ENCODE peak calls at places on chromosomes 6 and 20, in ten cellular contexts. One of them, this sample, is unnamed.

GRCh38 chr6:142416179-142416578 is 114.4 kb downstream of the ADGRG6 start:
- DNase-seq in Peyer's patch: no peak
- DNase-seq in stomach: no peak
- DNase-seq in body of pancreas: no peak
- DNase-seq in sigmoid colon: no peak
- DNase-seq in transverse colon: no peak
- DNase-seq in IMR-90: peak
- DNase-seq in GM12892: no peak
- DNase-seq in ovary: no peak
- DNase-seq in esophagus squamous epithelium: no peak
- DNase-seq in this sample: no peak

GRCh38 chr6:11947569-11947968 is 64.5 kb upstream of the HIVEP1 start:
- DNase-seq in stomach: no peak
- DNase-seq in esophagus squamous epithelium: no peak
- DNase-seq in sigmoid colon: no peak
- DNase-seq in ovary: no peak
- DNase-seq in transverse colon: no peak
- DNase-seq in GM12892: no peak
- DNase-seq in Peyer's patch: no peak
- DNase-seq in body of pancreas: no peak
- DNase-seq in IMR-90: no peak
- DNase-seq in this sample: no peak

GRCh38 chr6:44054635-44055559 is 72.4 kb downstream of the MRPL14 start:
- DNase-seq in sigmoid colon: no peak
- DNase-seq in ovary: no peak
- DNase-seq in body of pancreas: no peak
- DNase-seq in Peyer's patch: no peak
- DNase-seq in IMR-90: peak
- DNase-seq in transverse colon: no peak
- DNase-seq in esophagus squamous epithelium: no peak
- DNase-seq in stomach: no peak
- DNase-seq in GM12892: no peak
- DNase-seq in this sample: no peak

GRCh38 chr6:42454428-42454791 is 2.7 kb upstream of the TRERF1 start:
- DNase-seq in esophagus squamous epithelium: no peak
- DNase-seq in IMR-90: no peak
- DNase-seq in ovary: no peak
- DNase-seq in body of pancreas: peak
- DNase-seq in Peyer's patch: no peak
- DNase-seq in sigmoid colon: no peak
- DNase-seq in stomach: peak
- DNase-seq in transverse colon: peak
- DNase-seq in GM12892: no peak
- DNase-seq in this sample: peak

GRCh38 chr6:47633141-47633540 is 65.2 kb upstream of the ADGRF4 start:
- DNase-seq in body of pancreas: no peak
- DNase-seq in Peyer's patch: no peak
- DNase-seq in stomach: no peak
- DNase-seq in transverse colon: no peak
- DNase-seq in GM12892: no peak
- DNase-seq in esophagus squamous epithelium: no peak
- DNase-seq in sigmoid colon: no peak
- DNase-seq in ovary: no peak
- DNase-seq in IMR-90: no peak
- DNase-seq in this sample: no peak

GRCh38 chr6:152301806-152302568 is 335.2 kb downstream of the SYNE1 start:
- DNase-seq in GM12892: peak
- DNase-seq in transverse colon: peak
- DNase-seq in body of pancreas: peak
- DNase-seq in stomach: peak
- DNase-seq in IMR-90: peak
- DNase-seq in Peyer's patch: peak
- DNase-seq in esophagus squamous epithelium: peak
- DNase-seq in ovary: peak
- DNase-seq in sigmoid colon: peak
- DNase-seq in this sample: peak

GRCh38 chr20:1900321-1900791 is 5.1 kb downstream of the SIRPA start:
- DNase-seq in transverse colon: peak
- DNase-seq in stomach: peak
- DNase-seq in Peyer's patch: peak
- DNase-seq in esophagus squamous epithelium: no peak
- DNase-seq in ovary: peak
- DNase-seq in body of pancreas: peak
- DNase-seq in IMR-90: peak
- DNase-seq in GM12892: no peak
- DNase-seq in sigmoid colon: peak
- DNase-seq in this sample: peak

GRCh38 chr20:3753098-3753497 is 14.5 kb downstream of the ADISSP start:
- DNase-seq in stomach: peak
- DNase-seq in body of pancreas: peak
- DNase-seq in sigmoid colon: peak
- DNase-seq in esophagus squamous epithelium: no peak
- DNase-seq in transverse colon: peak
- DNase-seq in GM12892: peak
- DNase-seq in IMR-90: peak
- DNase-seq in ovary: peak
- DNase-seq in Peyer's patch: peak
- DNase-seq in this sample: peak

GRCh38 chr6:157206359-157206815 is 116.9 kb downstream of the TMEM242 start:
- DNase-seq in transverse colon: no peak
- DNase-seq in esophagus squamous epithelium: no peak
- DNase-seq in ovary: no peak
- DNase-seq in stomach: no peak
- DNase-seq in IMR-90: no peak
- DNase-seq in sigmoid colon: no peak
- DNase-seq in Peyer's patch: no peak
- DNase-seq in body of pancreas: no peak
- DNase-seq in GM12892: no peak
- DNase-seq in this sample: no peak

GRCh38 chr6:2945069-2945452 is 26.3 kb downstream of the SERPINB6 start:
- DNase-seq in body of pancreas: no peak
- DNase-seq in Peyer's patch: peak
- DNase-seq in GM12892: no peak
- DNase-seq in esophagus squamous epithelium: no peak
- DNase-seq in IMR-90: no peak
- DNase-seq in sigmoid colon: no peak
- DNase-seq in transverse colon: no peak
- DNase-seq in ovary: no peak
- DNase-seq in stomach: no peak
- DNase-seq in this sample: no peak

GRCh38 chr6:119676230-119676629 is 326.7 kb upstream of the MAN1A1 start:
- DNase-seq in esophagus squamous epithelium: no peak
- DNase-seq in transverse colon: no peak
- DNase-seq in body of pancreas: no peak
- DNase-seq in IMR-90: no peak
- DNase-seq in Peyer's patch: no peak
- DNase-seq in GM12892: no peak
- DNase-seq in ovary: no peak
- DNase-seq in sigmoid colon: no peak
- DNase-seq in stomach: no peak
- DNase-seq in this sample: no peak

GRCh38 chr20:665276-665675 is 10.3 kb downstream of the SCRT2 start:
- DNase-seq in IMR-90: no peak
- DNase-seq in ovary: no peak
- DNase-seq in Peyer's patch: no peak
- DNase-seq in stomach: no peak
- DNase-seq in transverse colon: no peak
- DNase-seq in GM12892: no peak
- DNase-seq in esophagus squamous epithelium: no peak
- DNase-seq in sigmoid colon: no peak
- DNase-seq in body of pancreas: no peak
- DNase-seq in this sample: no peak

DNA sequence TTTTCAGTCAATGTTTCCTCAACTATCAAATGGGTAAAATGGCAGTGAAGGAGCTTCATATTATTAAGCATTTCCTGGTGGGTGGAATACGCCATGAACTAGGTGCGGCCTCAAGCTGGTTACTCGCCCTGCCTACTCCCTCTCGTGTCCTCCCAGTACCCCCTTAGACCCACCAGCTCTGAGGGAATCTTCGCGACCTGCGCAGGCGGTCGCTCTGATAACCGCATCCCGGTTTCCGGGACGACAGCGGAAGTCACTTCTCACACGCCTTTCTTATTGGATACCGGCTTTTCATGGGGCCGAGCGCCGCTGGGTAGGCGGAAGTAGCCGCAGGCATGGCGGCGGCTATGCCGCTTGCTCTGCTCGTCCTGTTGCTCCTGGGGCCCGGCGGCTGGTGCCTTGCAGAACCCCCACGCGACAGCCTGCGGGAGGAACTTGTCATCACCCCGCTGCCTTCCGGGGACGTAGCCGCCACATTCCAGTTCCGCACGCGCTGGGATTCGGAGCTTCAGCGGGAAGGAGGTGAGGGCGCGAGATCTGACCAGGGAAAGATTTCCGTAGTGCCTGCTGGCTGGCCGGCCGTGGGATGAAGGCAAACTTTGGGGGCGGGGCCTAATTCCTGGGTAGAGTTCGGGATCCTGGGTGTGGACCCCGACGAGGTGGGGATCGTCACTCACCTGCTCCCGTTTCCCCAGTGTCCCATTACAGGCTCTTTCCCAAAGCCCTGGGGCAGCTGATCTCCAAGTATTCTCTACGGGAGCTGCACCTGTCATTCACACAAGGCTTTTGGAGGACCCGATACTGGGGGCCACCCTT is at the start of gene PIGT:
- DNase-seq in IMR-90: peak
- DNase-seq in Peyer's patch: peak
- DNase-seq in stomach: peak
- DNase-seq in sigmoid colon: peak
- DNase-seq in ovary: peak
- DNase-seq in esophagus squamous epithelium: peak
- DNase-seq in transverse colon: peak
- DNase-seq in GM12892: peak
- DNase-seq in body of pancreas: peak
- DNase-seq in this sample: peak
- TF ChIP-seq POLR2A in IMR-90: peak
- TF ChIP-seq POLR2A in Peyer's patch: peak
- TF ChIP-seq POLR2A in stomach: no peak
- TF ChIP-seq POLR2A in sigmoid colon: peak
- TF ChIP-seq POLR2A in ovary: peak
- TF ChIP-seq POLR2A in esophagus squamous epithelium: peak
- TF ChIP-seq POLR2A in transverse colon: peak
- TF ChIP-seq POLR2A in GM12892: peak
- TF ChIP-seq POLR2A in body of pancreas: peak
- TF ChIP-seq POLR2A in this sample: peak

DNA sequence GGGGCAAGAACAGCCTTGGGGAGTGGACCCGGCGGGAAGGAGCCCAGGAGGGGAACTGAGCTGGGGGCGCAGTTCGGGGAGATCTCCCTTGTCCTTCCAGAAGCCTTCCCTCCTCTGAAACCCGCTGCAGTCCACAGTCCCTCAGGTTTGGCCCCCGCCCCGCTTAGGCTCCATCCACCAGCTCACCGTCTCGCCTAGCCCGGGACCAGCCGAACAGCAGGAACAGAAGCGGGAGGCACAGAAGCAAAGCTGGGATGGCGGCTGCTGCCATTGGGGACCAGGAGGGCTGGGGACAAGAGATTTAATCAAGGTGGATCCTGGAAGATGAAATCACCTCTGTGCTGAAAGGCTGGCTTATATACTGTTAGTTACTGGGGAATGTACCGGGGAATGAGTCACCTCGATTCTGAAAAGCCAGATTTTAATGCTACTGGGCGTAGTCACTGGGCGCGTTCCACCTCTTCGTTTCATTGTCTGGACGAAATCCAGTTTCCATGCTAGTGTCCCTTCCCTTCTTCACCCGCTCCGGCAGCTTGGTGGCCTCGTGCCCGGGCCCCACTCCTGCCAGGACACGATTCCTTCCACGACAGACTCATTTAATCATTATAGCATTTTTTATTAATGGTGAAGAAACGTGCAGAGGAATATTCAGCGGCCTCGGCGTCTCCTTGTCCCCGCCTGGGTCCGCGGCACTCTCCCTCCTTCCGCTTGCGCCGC is at the start of gene RAET1L:
- DNase-seq in sigmoid colon: no peak
- DNase-seq in IMR-90: peak
- DNase-seq in esophagus squamous epithelium: no peak
- DNase-seq in transverse colon: peak
- DNase-seq in ovary: no peak
- DNase-seq in body of pancreas: peak
- DNase-seq in GM12892: no peak
- DNase-seq in Peyer's patch: no peak
- DNase-seq in stomach: peak
- DNase-seq in this sample: no peak
- TF ChIP-seq POLR2A in sigmoid colon: no peak
- TF ChIP-seq POLR2A in IMR-90: no peak
- TF ChIP-seq POLR2A in esophagus squamous epithelium: peak
- TF ChIP-seq POLR2A in transverse colon: no peak
- TF ChIP-seq POLR2A in ovary: no peak
- TF ChIP-seq POLR2A in body of pancreas: no peak
- TF ChIP-seq POLR2A in GM12892: no peak
- TF ChIP-seq POLR2A in Peyer's patch: no peak
- TF ChIP-seq POLR2A in stomach: no peak
- TF ChIP-seq POLR2A in this sample: no peak

DNA sequence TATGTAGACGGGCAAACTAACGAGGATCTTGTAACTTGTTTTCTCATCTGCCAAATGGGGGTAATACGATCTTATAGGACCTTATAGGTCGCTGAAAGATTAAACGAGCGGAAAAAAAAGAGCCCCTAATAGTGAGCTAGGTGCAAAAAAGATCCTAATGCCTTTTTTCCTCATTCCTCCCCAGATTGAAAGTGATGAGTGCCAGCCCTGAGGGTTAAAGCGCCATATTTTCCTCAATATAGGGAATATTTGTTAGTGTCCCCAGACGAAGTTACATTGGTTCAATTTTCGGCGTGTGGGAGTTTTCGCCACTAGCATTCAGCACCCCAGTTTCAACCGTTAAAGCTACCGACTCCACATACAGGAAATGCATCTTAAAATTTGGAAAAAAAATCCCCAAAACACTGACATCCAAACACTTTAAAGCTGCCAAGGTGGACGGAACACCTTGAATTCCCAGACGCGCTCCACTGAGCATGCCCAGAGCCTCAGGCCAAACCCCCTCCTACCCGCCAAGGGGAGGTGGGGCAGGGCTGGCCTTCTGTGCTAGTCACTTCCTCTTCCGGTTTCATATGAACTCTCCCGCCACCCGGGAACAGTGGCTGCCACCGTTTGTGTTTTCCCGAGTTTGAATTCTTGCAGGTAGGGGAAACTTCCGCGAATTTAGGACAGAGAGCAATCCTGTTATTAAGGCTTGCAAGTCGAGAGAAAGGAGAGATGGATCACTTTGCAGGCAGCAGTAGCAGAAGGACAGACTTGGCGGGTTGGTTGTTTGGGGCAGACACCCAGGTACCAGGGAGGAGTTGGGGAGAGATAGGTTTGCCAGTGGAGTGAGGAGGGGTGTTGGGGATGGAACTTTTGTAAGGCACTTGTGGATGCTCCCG is at the start of gene PRIM2:
- DNase-seq in IMR-90: peak
- DNase-seq in transverse colon: peak
- DNase-seq in GM12892: peak
- DNase-seq in esophagus squamous epithelium: peak
- DNase-seq in stomach: peak
- DNase-seq in Peyer's patch: peak
- DNase-seq in body of pancreas: peak
- DNase-seq in sigmoid colon: peak
- DNase-seq in ovary: peak
- DNase-seq in this sample: peak
- TF ChIP-seq POLR2A in IMR-90: peak
- TF ChIP-seq POLR2A in transverse colon: peak
- TF ChIP-seq POLR2A in GM12892: peak
- TF ChIP-seq POLR2A in esophagus squamous epithelium: no peak
- TF ChIP-seq POLR2A in stomach: no peak
- TF ChIP-seq POLR2A in Peyer's patch: no peak
- TF ChIP-seq POLR2A in body of pancreas: no peak
- TF ChIP-seq POLR2A in sigmoid colon: no peak
- TF ChIP-seq POLR2A in ovary: no peak
- TF ChIP-seq POLR2A in this sample: peak

GRCh38 chr6:149016716-149017115 is 269.9 kb downstream of the UST start:
- DNase-seq in ovary: no peak
- DNase-seq in Peyer's patch: no peak
- DNase-seq in body of pancreas: no peak
- DNase-seq in IMR-90: no peak
- DNase-seq in stomach: no peak
- DNase-seq in sigmoid colon: no peak
- DNase-seq in esophagus squamous epithelium: no peak
- DNase-seq in transverse colon: no peak
- DNase-seq in GM12892: no peak
- DNase-seq in this sample: no peak
- TF ChIP-seq POLR2A in ovary: no peak
- TF ChIP-seq POLR2A in Peyer's patch: no peak
- TF ChIP-seq POLR2A in body of pancreas: no peak
- TF ChIP-seq POLR2A in IMR-90: no peak
- TF ChIP-seq POLR2A in stomach: no peak
- TF ChIP-seq POLR2A in sigmoid colon: no peak
- TF ChIP-seq POLR2A in esophagus squamous epithelium: no peak
- TF ChIP-seq POLR2A in transverse colon: no peak
- TF ChIP-seq POLR2A in GM12892: no peak
- TF ChIP-seq POLR2A in this sample: no peak

This sample was measured in erythroblast.